ENCODE peak calls at places on chromosomes 6 and 20, in seven cellular contexts. S, T, H, F, D, Q and R are unnamed samples.
A peak's percentile ranks its signal among the peaks of the same experiment; 100 is the strongest.

GRCh38 chr20:48049171-48049570 is 263.9 kb upstream of the SULF2 start:
- DNase-seq in S (no peak), T (no peak), H (no peak), F (no peak), D (no peak), Q (no peak), R (no peak)

GRCh38 chr20:52593634-52594033 is 378.5 kb upstream of the TSHZ2 start:
- DNase-seq in S (no peak), T (no peak), H (no peak), F (no peak), D (no peak), Q (no peak), R (peak; percentile 15)

GRCh38 chr6:135411339-135411738 is 86.2 kb downstream of the AHI1 start:
- DNase-seq in S (no peak), T (no peak), H (no peak), F (no peak), D (no peak), Q (no peak), R (peak; percentile 7)

GRCh38 chr6:3427740-3428085 is 29.1 kb downstream of the SLC22A23 start:
- DNase-seq in S (peak; percentile 91), T (no peak), H (no peak), F (peak; percentile 78), D (no peak), Q (no peak), R (no peak)

GRCh38 chr6:138188278-138188923 is 26.7 kb downstream of the ARFGEF3 start:
- DNase-seq in S (peak; percentile 35), T (peak; percentile 36), H (no peak), F (no peak), D (no peak), Q (no peak), R (no peak)

GRCh38 chr6:140052757-140053729 is 678.6 kb upstream of the CITED2 start:
- DNase-seq in S (peak; percentile 13), T (no peak), H (no peak), F (no peak), D (no peak), Q (peak; percentile 51), R (no peak)

GRCh38 chr20:49534314-49534713 is 33.6 kb downstream of the PTGIS start:
- DNase-seq in S (peak; percentile 64), T (peak; percentile 41), H (no peak), F (no peak), D (peak; percentile 72), Q (peak; percentile 49), R (peak; percentile 91)

GRCh38 chr6:43054206-43054943 is 724 bp upstream of the CUL7 start:
- DNase-seq in S (no peak), T (no peak), H (no peak), F (peak; percentile 7), D (no peak), Q (no peak), R (no peak)

GRCh38 chr6:100488231-100488630 is 23.5 kb upstream of the SIM1 start:
- DNase-seq in S (no peak), T (no peak), H (no peak), F (no peak), D (no peak), Q (no peak), R (no peak)

GRCh38 chr6:106882601-106883518 is 91.7 kb downstream of the CD24 start:
- DNase-seq in S (peak; percentile 68), T (no peak), H (no peak), F (no peak), D (no peak), Q (no peak), R (no peak)

GRCh38 chr20:37295595-37295994 is 6.1 kb downstream of the MANBAL start:
- DNase-seq in S (no peak), T (no peak), H (no peak), F (no peak), D (no peak), Q (no peak), R (peak; percentile 97)

GRCh38 chr6:44022296-44022661 is 105.0 kb downstream of the MRPL14 start:
- DNase-seq in S (no peak), T (no peak), H (no peak), F (peak; percentile 51), D (no peak), Q (no peak), R (no peak)

GRCh38 chr6:144497650-144498049 is 212.5 kb downstream of the UTRN start:
- DNase-seq in S (no peak), T (no peak), H (no peak), F (no peak), D (no peak), Q (no peak), R (no peak)

GRCh38 chr6:155004576-155005345 is 9.6 kb downstream of the TIAM2 start:
- DNase-seq in S (no peak), T (no peak), H (no peak), F (no peak), D (no peak), Q (no peak), R (no peak)

GRCh38 chr6:142740449-142740848 is 204.5 kb downstream of the HIVEP2 start:
- DNase-seq in S (no peak), T (no peak), H (no peak), F (no peak), D (no peak), Q (no peak), R (peak; percentile 25)

GRCh38 chr6:53119349-53119748 is 29.3 kb downstream of the GCM1 start:
- DNase-seq in S (no peak), T (no peak), H (no peak), F (no peak), D (no peak), Q (no peak), R (no peak)

DNA sequence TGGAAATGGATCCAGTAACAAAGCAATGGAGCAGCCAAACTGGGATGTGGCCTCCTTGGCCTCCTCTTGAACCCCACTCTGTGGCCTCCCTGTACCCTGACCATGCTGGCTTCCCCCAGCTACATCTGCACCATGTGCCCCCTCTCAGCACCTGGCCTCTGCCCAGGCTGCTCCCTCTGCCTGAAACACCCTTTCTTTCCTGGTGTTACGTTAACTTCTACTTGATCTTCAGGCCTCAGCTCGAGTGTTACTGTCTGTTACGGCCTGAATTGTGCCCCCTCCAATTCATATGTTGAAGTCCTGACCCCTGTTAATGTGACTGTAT is 30.2 kb downstream of the NOL4L start:
- DNase-seq in S (no peak), T (no peak), H (no peak), F (no peak), D (no peak), Q (no peak), R (no peak)
- H3K27ac ChIP-seq in S (no peak overlapping the region), T (no peak overlapping the region), H (no peak overlapping the region), F (no peak overlapping the region), D (no peak overlapping the region), Q (no peak overlapping the region), R (no peak overlapping the region)

GRCh38 chr20:25985597-25985996 is 288.9 kb upstream of the ZNF337 start:
- DNase-seq in S (no peak), T (no peak), H (no peak), F (no peak), D (no peak), Q (no peak), R (no peak)

GRCh38 chr20:25991051-25991755 is 294.6 kb upstream of the ZNF337 start:
- DNase-seq in S (no peak), T (no peak), H (no peak), F (no peak), D (no peak), Q (no peak), R (no peak)

GRCh38 chr20:25984933-25985332 is 288.3 kb upstream of the ZNF337 start:
- DNase-seq in S (peak; percentile 49), T (no peak), H (peak; percentile 40), F (no peak), D (no peak), Q (no peak), R (peak; percentile 1)

GRCh38 chr20:25989196-25989595 is 292.5 kb upstream of the ZNF337 start:
- DNase-seq in S (no peak), T (no peak), H (no peak), F (no peak), D (no peak), Q (no peak), R (no peak)

GRCh38 chr20:25987073-25987927 is 290.6 kb upstream of the ZNF337 start:
- DNase-seq in S (peak; percentile 60), T (peak; percentile 29), H (peak; percentile 60), F (peak; percentile 79), D (no peak), Q (peak; percentile 35), R (no peak)
- TF ChIP-seq CTCF in S (peak; percentile 18), T (peak; percentile 32), H (peak; percentile 15), F (no peak), D (no peak), Q (peak; percentile 53), R (no peak)

GRCh38 chr6:110340566-110340965 is 17.6 kb downstream of the METTL24 start:
- DNase-seq in S (no peak), T (no peak), H (no peak), F (no peak), D (no peak), Q (no peak), R (no peak)
- H3K27ac ChIP-seq in S (no peak overlapping the region), T (no peak overlapping the region), H (no peak overlapping the region), F (no peak overlapping the region), D (peak overlapping the region; percentile 91), Q (no peak overlapping the region), R (no peak overlapping the region)

GRCh38 chr6:1023229-1023628 is 288.7 kb upstream of the FOXQ1 start:
- DNase-seq in S (no peak), T (no peak), H (no peak), F (peak; percentile 10), D (peak; percentile 46), Q (no peak), R (no peak)
- TF ChIP-seq CTCF in S (no peak), T (no peak), H (no peak), F (no peak), D (no peak), Q (no peak), R (no peak)

GRCh38 chr6:17432356-17432755 is 39.0 kb downstream of the CAP2 start:
- DNase-seq in S (no peak), T (no peak), H (no peak), F (no peak), D (no peak), Q (no peak), R (no peak)
- H3K27ac ChIP-seq in S (no peak overlapping the region), T (no peak overlapping the region), H (no peak overlapping the region), F (no peak overlapping the region), D (no peak overlapping the region), Q (no peak overlapping the region), R (no peak overlapping the region)

GRCh38 chr6:19502301-19502700 is 334.9 kb upstream of the ID4 start:
- DNase-seq in S (no peak), T (no peak), H (no peak), F (no peak), D (no peak), Q (no peak), R (no peak)

DNA sequence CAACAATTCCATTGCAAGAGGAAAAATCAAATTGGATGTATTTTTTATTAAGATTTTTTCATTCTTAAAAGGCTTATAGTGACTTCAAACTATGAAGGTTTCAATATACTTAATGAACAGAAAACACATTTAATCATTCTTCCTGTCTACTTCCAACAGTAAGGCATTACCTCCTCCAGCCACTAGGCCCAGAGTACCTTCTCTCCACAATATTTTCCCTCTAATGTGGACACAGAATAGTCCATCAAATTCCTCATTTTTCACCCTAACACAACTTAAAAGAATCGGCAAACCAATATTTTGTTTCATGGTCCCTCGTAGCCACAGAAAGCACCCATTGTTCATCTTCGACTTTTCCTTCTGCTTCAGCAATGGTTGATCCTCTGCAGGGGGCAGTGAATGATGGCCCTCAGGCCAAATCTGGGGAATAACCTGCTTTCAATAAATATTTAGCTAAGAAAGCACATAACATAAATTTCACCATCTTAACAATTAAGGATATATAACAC is 335.4 kb upstream of the ID4 start:
- DNase-seq in S (no peak), T (no peak), H (no peak), F (no peak), D (no peak), Q (no peak), R (no peak)
- TF ChIP-seq CTCF in S (no peak), T (no peak), H (no peak), F (no peak), D (no peak), Q (peak; percentile 14), R (no peak)

GRCh38 chr6:14770572-14770971 is 475.3 kb upstream of the JARID2 start:
- DNase-seq in S (no peak), T (no peak), H (no peak), F (no peak), D (no peak), Q (peak; percentile 88), R (no peak)
- H3K27ac ChIP-seq in S (no peak overlapping the region), T (no peak overlapping the region), H (no peak overlapping the region), F (no peak overlapping the region), D (no peak overlapping the region), Q (peak overlapping the region; percentile 81), R (no peak overlapping the region)